ENCODE peak calls at places on chromosomes 4 and X, in six cellular contexts. U, K, Z, S, N and G are unnamed samples.

GRCh38 chr4:128854433-128854832 is 44.9 kb downstream of the JADE1 start:
- DNase-seq in Z (no peak), S (no peak), K (no peak), N (no peak), U (no peak), G (no peak)

GRCh38 chrX:46376246-46376885 is 168.9 kb downstream of the ZNF674 start:
- DNase-seq in Z (no peak), S (peak; percentile 13), N (no peak), K (peak; percentile 59), U (no peak), G (no peak)

GRCh38 chr4:148778980-148779675 is 336.9 kb upstream of the NR3C2 start:
- DNase-seq in K (no peak), Z (no peak), U (no peak), N (no peak), S (no peak), G (no peak)

GRCh38 chrX:10769696-10770619 is 149.6 kb upstream of the MID1 start:
- DNase-seq in S (no peak), Z (no peak), N (peak; percentile 19), K (no peak), U (no peak), G (no peak)

GRCh38 chr4:188992706-188993105 is 853.5 kb downstream of the TRIML1 start:
- DNase-seq in S (no peak), U (no peak), N (no peak), Z (no peak), K (no peak), G (no peak)

GRCh38 chr4:187415227-187415626 is 580.3 kb upstream of the ZFP42 start:
- DNase-seq in K (no peak), N (no peak), U (no peak), S (no peak), Z (no peak), G (no peak)

GRCh38 chrX:68725966-68726365 is 78.5 kb downstream of the STARD8 start:
- DNase-seq in Z (no peak), N (no peak), K (no peak), S (no peak), U (peak; percentile 5), G (peak; percentile 17)

GRCh38 chr4:66284991-66285451 is 614.7 kb upstream of the EPHA5 start:
- DNase-seq in U (no peak), N (no peak), K (no peak), Z (peak; percentile 59), S (no peak), G (no peak)

GRCh38 chr4:128220286-128221235 is 67.1 kb downstream of the PGRMC2 start:
- DNase-seq in K (peak; percentile 18), N (no peak), S (no peak), U (no peak), Z (no peak), G (no peak)

GRCh38 chrX:56726609-56727008 is 2.4 kb upstream of the NBDY start:
- DNase-seq in N (no peak), U (no peak), S (no peak), Z (no peak), K (peak; percentile 24), G (no peak)

GRCh38 chr4:40918330-40918729 is 168.6 kb downstream of the NSUN7 start:
- DNase-seq in N (peak; percentile 82), S (peak; percentile 40), K (no peak), U (peak; percentile 48), Z (no peak), G (no peak)

GRCh38 chr4:146179784-146180405 is 4.4 kb downstream of the LSM6 start:
- DNase-seq in Z (no peak), K (no peak), N (no peak), U (no peak), S (no peak), G (no peak)

GRCh38 chrX:24928114-24928513 is 87.7 kb downstream of the ARX start:
- DNase-seq in N (no peak), Z (no peak), K (no peak), U (no peak), S (no peak), G (no peak)

GRCh38 chr4:183321079-183321478 is 1.0 kb upstream of the CLDN22 start:
- DNase-seq in K (no peak), Z (no peak), N (no peak), S (no peak), U (no peak), G (no peak)

GRCh38 chr4:41169256-41169655 is 45.1 kb downstream of the APBB2 start:
- DNase-seq in K (no peak), S (no peak), U (no peak), N (no peak), Z (no peak), G (no peak)

GRCh38 chr4:173370130-173370476 is 651 bp upstream of the SAP30 start:
- DNase-seq in S (peak; percentile 65), Z (no peak), U (no peak), N (peak; percentile 73), K (peak; percentile 18), G (peak; percentile 88)

GRCh38 chrX:85326234-85327059 is 53.0 kb downstream of the POF1B start:
- DNase-seq in Z (peak; percentile 30), S (no peak), N (no peak), K (no peak), U (peak; percentile 24), G (peak; percentile 51)

GRCh38 chrX:104347860-104348259 is 93.1 kb upstream of the ESX1 start:
- DNase-seq in S (no peak), Z (no peak), N (no peak), K (no peak), U (no peak), G (no peak)

GRCh38 chr4:83010522-83011318 is at the start of gene LIN54:
- DNase-seq in K (peak; percentile 61), N (peak; percentile 77), Z (peak; percentile 97), S (peak; percentile 88), U (peak; percentile 79), G (peak; percentile 92)

GRCh38 chr4:5696341-5696740 is 12.0 kb downstream of the EVC2 start:
- DNase-seq in Z (no peak), K (no peak), S (no peak), U (no peak), N (no peak), G (no peak)

GRCh38 chr4:91127891-91128290 is 1000.7 kb downstream of the CCSER1 start:
- DNase-seq in U (no peak), S (no peak), N (no peak), Z (no peak), K (no peak), G (no peak)

DNA sequence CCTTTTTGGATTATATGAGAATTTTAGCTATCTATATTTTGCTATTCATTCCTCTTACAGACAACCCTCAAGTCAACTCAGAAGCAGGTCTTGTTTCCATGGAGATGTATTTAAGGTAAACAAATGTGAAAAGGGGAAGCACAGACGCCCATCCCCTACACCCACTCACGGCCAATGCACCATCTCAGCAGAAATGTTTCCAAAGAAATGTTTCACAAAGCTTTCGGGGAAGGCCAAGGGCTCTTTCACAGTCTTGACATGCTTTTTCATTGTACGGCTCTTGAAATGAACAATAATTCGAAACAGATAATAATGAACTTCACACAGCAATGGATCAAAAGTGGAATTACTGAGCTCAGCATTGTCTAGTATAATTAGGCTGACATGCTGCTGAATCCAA is 160.7 kb downstream of the SMIM20 start:
- DNase-seq in S (no peak), Z (no peak), N (no peak), U (no peak), K (no peak), G (no peak)
- TF ChIP-seq EP300 in S (no peak), Z (peak; percentile 47), N (no peak), U (no peak), K (no peak), G (no peak)

GRCh38 chrX:153763989-153764755 is at the start of gene PLXNB3:
- DNase-seq in Z (peak; percentile 90), N (peak; percentile 73), S (peak; percentile 84), U (peak; percentile 88), K (peak; percentile 77), G (peak; percentile 89)

GRCh38 chrX:153766098-153766817 is 2.2 kb downstream of the PLXNB3 start:
- DNase-seq in K (no peak), Z (peak; percentile 41), N (peak; percentile 28), U (no peak), S (peak; percentile 11), G (no peak)

GRCh38 chrX:153765138-153766079 is 1.4 kb downstream of the PLXNB3 start:
- DNase-seq in N (peak; percentile 25), U (no peak), K (no peak), S (peak; percentile 7), Z (peak; percentile 46), G (no peak)

GRCh38 chrX:153763298-153763932 is 634 bp upstream of the PLXNB3 start:
- DNase-seq in K (no peak), U (no peak), Z (no peak), N (no peak), S (no peak), G (no peak)

GRCh38 chrX:153764786-153765137 is 713 bp downstream of the PLXNB3 start:
- DNase-seq in U (no peak), Z (peak; percentile 24), K (no peak), S (no peak), N (peak; percentile 18), G (no peak)
- H3K27ac ChIP-seq in U (peak overlapping the region; percentile 72), Z (peak overlapping the region; percentile 35), K (peak overlapping the region; percentile 82), S (peak overlapping the region; percentile 59), N (no peak overlapping the region), G (peak overlapping the region; percentile 54)

GRCh38 chr4:38548256-38548655 is 115.7 kb upstream of the KLF3 start:
- DNase-seq in U (no peak), Z (no peak), K (no peak), N (no peak), S (no peak), G (no peak)

GRCh38 chr4:38547052-38547451 is 116.9 kb upstream of the KLF3 start:
- DNase-seq in Z (no peak), S (no peak), N (no peak), K (no peak), U (no peak), G (no peak)
- TF ChIP-seq POLR2A in Z (no peak), S (no peak), N (no peak), K (no peak), U (no peak), G (no peak)

GRCh38 chr4:15651682-15652081 is 3.5 kb downstream of the FBXL5 start:
- DNase-seq in S (no peak), Z (no peak), K (no peak), U (no peak), N (no peak), G (no peak)

GRCh38 chr4:15648600-15648999 is 6.6 kb downstream of the FBXL5 start:
- DNase-seq in U (no peak), K (no peak), Z (no peak), N (no peak), S (no peak), G (no peak)

GRCh38 chr4:15653430-15653829 is 1.7 kb downstream of the FBXL5 start:
- DNase-seq in S (no peak), K (no peak), U (no peak), N (no peak), Z (no peak), G (no peak)

GRCh38 chr4:15652191-15652590 is 3.0 kb downstream of the FBXL5 start:
- DNase-seq in S (no peak), U (no peak), Z (no peak), N (no peak), K (no peak), G (no peak)

DNA sequence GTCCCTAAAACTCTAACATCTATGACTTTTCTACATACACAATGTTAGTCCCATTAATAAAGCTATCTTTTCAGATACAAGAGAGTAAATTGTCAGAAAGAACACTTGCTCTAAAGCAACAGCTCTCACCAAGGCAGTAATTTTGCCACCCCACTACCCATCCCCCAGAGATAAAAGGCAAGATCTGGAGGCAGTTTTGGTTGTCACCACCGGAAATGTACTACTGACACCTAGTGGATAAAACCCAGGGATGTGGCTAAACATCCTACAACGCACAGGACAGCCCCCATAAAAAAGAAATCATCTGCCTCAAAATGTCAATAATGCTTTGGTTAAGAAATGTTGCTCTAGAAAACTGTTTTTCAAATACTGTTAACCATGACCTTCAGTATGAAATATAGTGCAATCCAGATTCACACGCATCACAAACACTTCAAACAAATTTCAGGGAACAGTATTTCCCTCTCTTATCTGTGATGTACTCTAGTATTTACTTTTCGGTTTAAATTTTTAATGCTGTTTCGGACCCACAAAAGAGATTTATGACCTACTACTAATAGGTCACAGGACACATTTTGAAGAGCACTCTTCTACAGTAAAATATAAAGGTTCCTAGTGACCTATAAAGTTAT is 5.1 kb downstream of the FBXL5 start:
- DNase-seq in S (peak; percentile 29), Z (no peak), N (peak; percentile 30), U (no peak), K (peak; percentile 33), G (no peak)
- TF ChIP-seq EP300 in S (no peak), Z (no peak), N (no peak), U (no peak), K (no peak), G (no peak)